ENCODE peak calls at places on chromosomes 16 and 17, in seven cellular contexts. One of them, this sample, is unnamed.

GRCh38 chr17:13024033-13024432 is 6.2 kb upstream of the ELAC2 start:
- DNase-seq in ovary: no peak
- DNase-seq in astrocyte of the spinal cord: no peak
- DNase-seq in stomach: no peak
- DNase-seq in mucosa of descending colon: no peak
- DNase-seq in astrocyte: no peak
- DNase-seq in HCT116: no peak
- DNase-seq in this sample: no peak

GRCh38 chr16:16136588-16136987 is 86.7 kb downstream of the ABCC6 start:
- DNase-seq in astrocyte of the spinal cord: no peak
- DNase-seq in stomach: no peak
- DNase-seq in HCT116: no peak
- DNase-seq in ovary: no peak
- DNase-seq in astrocyte: no peak
- DNase-seq in mucosa of descending colon: no peak
- DNase-seq in this sample: no peak

GRCh38 chr16:88285514-88285822 is 97.3 kb upstream of the ZNF469 start:
- DNase-seq in ovary: no peak
- DNase-seq in astrocyte of the spinal cord: no peak
- DNase-seq in HCT116: no peak
- DNase-seq in astrocyte: no peak
- DNase-seq in stomach: no peak
- DNase-seq in mucosa of descending colon: peak; percentile 34
- DNase-seq in this sample: no peak

GRCh38 chr17:6474376-6474775 is 30.1 kb downstream of the PIMREG start:
- DNase-seq in astrocyte: no peak
- DNase-seq in ovary: no peak
- DNase-seq in mucosa of descending colon: peak; percentile 31
- DNase-seq in astrocyte of the spinal cord: no peak
- DNase-seq in HCT116: no peak
- DNase-seq in stomach: no peak
- DNase-seq in this sample: no peak

GRCh38 chr16:12010388-12011251 is 34.1 kb downstream of the SNX29 start:
- DNase-seq in HCT116: no peak
- DNase-seq in mucosa of descending colon: no peak
- DNase-seq in ovary: no peak
- DNase-seq in astrocyte of the spinal cord: no peak
- DNase-seq in stomach: no peak
- DNase-seq in astrocyte: no peak
- DNase-seq in this sample: no peak

GRCh38 chr17:41415833-41416335 is 8.5 kb downstream of the KRT37 start:
- DNase-seq in stomach: no peak
- DNase-seq in ovary: peak; percentile 85
- DNase-seq in mucosa of descending colon: no peak
- DNase-seq in HCT116: no peak
- DNase-seq in astrocyte of the spinal cord: peak; percentile 44
- DNase-seq in astrocyte: peak; percentile 72
- DNase-seq in this sample: no peak

GRCh38 chr16:19604911-19605310 is 49.4 kb downstream of the VPS35L start:
- DNase-seq in astrocyte of the spinal cord: no peak
- DNase-seq in stomach: no peak
- DNase-seq in mucosa of descending colon: no peak
- DNase-seq in astrocyte: no peak
- DNase-seq in ovary: no peak
- DNase-seq in HCT116: no peak
- DNase-seq in this sample: no peak

GRCh38 chr16:66369055-66369592 is 2.6 kb downstream of the CDH5 start:
- DNase-seq in mucosa of descending colon: no peak
- DNase-seq in astrocyte of the spinal cord: no peak
- DNase-seq in stomach: no peak
- DNase-seq in HCT116: no peak
- DNase-seq in ovary: no peak
- DNase-seq in astrocyte: no peak
- DNase-seq in this sample: no peak

GRCh38 chr17:78396436-78397335 is 18.2 kb downstream of the PGS1 start:
- DNase-seq in mucosa of descending colon: no peak
- DNase-seq in astrocyte of the spinal cord: no peak
- DNase-seq in ovary: no peak
- DNase-seq in stomach: peak; percentile 64
- DNase-seq in HCT116: no peak
- DNase-seq in astrocyte: no peak
- DNase-seq in this sample: peak; percentile 85

GRCh38 chr17:65057520-65058075 is 1.1 kb upstream of the GNA13 start:
- DNase-seq in astrocyte: no peak
- DNase-seq in stomach: peak; percentile 25
- DNase-seq in ovary: peak; percentile 23
- DNase-seq in astrocyte of the spinal cord: no peak
- DNase-seq in HCT116: no peak
- DNase-seq in mucosa of descending colon: peak; percentile 62
- DNase-seq in this sample: no peak

GRCh38 chr16:87052506-87052905 is 264.7 kb downstream of the C16orf95 start:
- DNase-seq in astrocyte of the spinal cord: no peak
- DNase-seq in stomach: no peak
- DNase-seq in ovary: no peak
- DNase-seq in HCT116: no peak
- DNase-seq in astrocyte: peak; percentile 68
- DNase-seq in mucosa of descending colon: no peak
- DNase-seq in this sample: peak; percentile 11

GRCh38 chr17:57629470-57629869 is 115.6 kb downstream of the CCDC182 start:
- DNase-seq in ovary: no peak
- DNase-seq in astrocyte: no peak
- DNase-seq in mucosa of descending colon: no peak
- DNase-seq in stomach: no peak
- DNase-seq in astrocyte of the spinal cord: no peak
- DNase-seq in HCT116: no peak
- DNase-seq in this sample: no peak

GRCh38 chr17:39666601-39667261 is 1.5 kb upstream of the PNMT start:
- DNase-seq in ovary: no peak
- DNase-seq in astrocyte: no peak
- DNase-seq in mucosa of descending colon: no peak
- DNase-seq in HCT116: no peak
- DNase-seq in stomach: no peak
- DNase-seq in astrocyte of the spinal cord: no peak
- DNase-seq in this sample: no peak

GRCh38 chr17:15462962-15463361 is 4.5 kb downstream of the CDRT4 start:
- DNase-seq in ovary: peak; percentile 51
- DNase-seq in mucosa of descending colon: no peak
- DNase-seq in astrocyte: peak; percentile 80
- DNase-seq in HCT116: no peak
- DNase-seq in astrocyte of the spinal cord: no peak
- DNase-seq in stomach: no peak
- DNase-seq in this sample: no peak

GRCh38 chr17:64005734-64006167 is 7.6 kb downstream of the PRR29 start:
- DNase-seq in stomach: peak; percentile 64
- DNase-seq in astrocyte of the spinal cord: no peak
- DNase-seq in HCT116: no peak
- DNase-seq in astrocyte: no peak
- DNase-seq in mucosa of descending colon: no peak
- DNase-seq in ovary: no peak
- DNase-seq in this sample: peak; percentile 8

GRCh38 chr17:44191389-44191788 is 4.6 kb downstream of the TMUB2 start:
- DNase-seq in astrocyte: no peak
- DNase-seq in stomach: no peak
- DNase-seq in astrocyte of the spinal cord: no peak
- DNase-seq in HCT116: no peak
- DNase-seq in mucosa of descending colon: no peak
- DNase-seq in ovary: no peak
- DNase-seq in this sample: no peak

DNA sequence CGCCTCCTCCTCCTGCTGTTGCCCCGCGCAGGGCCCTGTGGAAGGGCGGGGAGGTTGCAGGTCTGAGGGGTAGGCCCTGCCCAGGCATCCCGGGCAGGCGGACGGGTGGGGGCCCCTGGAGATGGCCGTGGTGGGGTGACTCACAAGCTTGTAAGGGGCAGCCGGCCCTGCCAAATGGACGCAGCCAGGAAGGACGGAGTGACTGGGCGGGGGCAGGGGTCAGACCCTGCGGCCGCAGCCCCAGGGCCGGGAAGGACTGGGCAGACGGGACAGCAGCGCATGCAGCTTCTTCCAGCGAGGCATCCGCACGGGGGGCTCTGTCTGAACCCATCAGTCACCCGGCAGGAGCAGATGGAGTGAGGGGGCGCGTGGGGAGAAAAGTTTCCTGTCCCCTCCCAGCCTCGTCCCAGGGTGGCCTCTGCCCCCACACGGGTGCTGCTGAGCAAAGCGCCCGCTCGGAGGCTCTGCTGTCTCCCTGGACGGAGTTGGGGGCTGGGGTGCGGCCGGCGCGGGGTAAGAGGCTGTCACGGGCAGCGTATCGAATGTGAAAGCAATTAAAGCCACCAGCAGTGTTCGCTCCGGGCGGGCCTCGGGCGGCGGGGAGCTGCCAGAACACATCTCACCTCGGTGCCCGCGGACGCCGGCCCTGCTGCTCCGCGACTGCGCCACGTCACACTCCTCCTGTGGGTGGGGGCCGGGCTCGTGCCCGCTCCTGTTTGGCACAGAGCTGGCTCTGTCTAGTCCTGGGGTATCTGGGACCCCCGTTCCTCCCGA is 5.4 kb upstream of the PRR35 start:
- DNase-seq in stomach: no peak
- DNase-seq in mucosa of descending colon: no peak
- DNase-seq in HCT116: no peak
- DNase-seq in astrocyte of the spinal cord: peak; percentile 64
- DNase-seq in astrocyte: peak; percentile 52
- DNase-seq in ovary: no peak
- DNase-seq in this sample: no peak
- H3K4me3 ChIP-seq in stomach: no peak overlapping the region
- H3K4me3 ChIP-seq in mucosa of descending colon: no peak overlapping the region
- H3K4me3 ChIP-seq in HCT116: no peak overlapping the region
- H3K4me3 ChIP-seq in astrocyte of the spinal cord: no peak overlapping the region
- H3K4me3 ChIP-seq in astrocyte: no peak overlapping the region
- H3K4me3 ChIP-seq in ovary: no peak overlapping the region
- H3K4me3 ChIP-seq in this sample: no peak overlapping the region

DNA sequence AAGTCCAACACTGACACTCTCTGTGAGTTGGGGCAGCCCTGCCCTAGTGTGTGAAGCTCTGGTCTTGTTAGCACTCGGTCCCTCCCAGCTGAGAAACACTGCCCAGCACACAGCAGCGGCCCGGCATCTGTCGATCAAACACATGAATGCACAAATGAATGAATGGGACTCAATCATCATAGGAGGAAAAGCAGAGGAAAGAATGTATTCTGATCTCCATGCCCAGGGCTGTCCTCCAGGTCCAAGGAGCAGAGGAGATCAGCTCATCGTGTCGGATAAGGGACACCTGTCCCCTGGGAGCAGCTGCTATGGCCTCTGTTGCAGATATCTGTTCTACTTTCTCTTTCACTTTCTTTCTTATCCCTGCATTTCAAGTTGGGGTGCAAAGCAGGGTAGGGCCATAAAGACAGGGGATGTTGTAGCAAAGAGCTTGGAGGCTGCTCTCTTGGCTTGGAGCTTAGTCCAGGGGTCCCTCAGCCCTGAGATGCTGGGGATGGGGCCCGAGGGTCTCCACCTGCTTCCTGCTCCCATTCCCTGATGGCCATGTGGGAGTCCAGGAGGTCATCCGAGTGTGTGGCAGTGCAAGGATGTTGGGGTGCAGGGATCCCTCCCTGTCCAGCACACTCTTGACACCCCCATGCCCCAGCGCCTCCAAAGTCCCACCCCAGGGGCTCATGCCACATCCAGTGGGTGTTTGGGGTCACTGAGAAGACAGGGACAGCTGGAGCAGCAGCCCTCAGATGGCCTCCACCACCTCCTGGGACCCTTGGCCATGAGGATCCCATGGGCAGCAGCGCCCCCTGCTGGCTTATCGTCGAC is 88.2 kb downstream of the IRF8 start:
- DNase-seq in stomach: no peak
- DNase-seq in HCT116: no peak
- DNase-seq in astrocyte: no peak
- DNase-seq in ovary: no peak
- DNase-seq in astrocyte of the spinal cord: no peak
- DNase-seq in mucosa of descending colon: no peak
- DNase-seq in this sample: no peak
- TF ChIP-seq CTCF in stomach: peak; percentile 42
- TF ChIP-seq CTCF in HCT116: peak; percentile 85
- TF ChIP-seq CTCF in astrocyte: no peak
- TF ChIP-seq CTCF in ovary: no peak
- TF ChIP-seq CTCF in astrocyte of the spinal cord: peak; percentile 21
- TF ChIP-seq CTCF in mucosa of descending colon: no peak
- TF ChIP-seq CTCF in this sample: peak; percentile 37

GRCh38 chr16:30927789-30928378 is 4.5 kb downstream of the FBXL19 start:
- DNase-seq in ovary: peak; percentile 53
- DNase-seq in HCT116: peak; percentile 61
- DNase-seq in mucosa of descending colon: no peak
- DNase-seq in astrocyte of the spinal cord: peak; percentile 42
- DNase-seq in astrocyte: peak; percentile 14
- DNase-seq in stomach: no peak
- DNase-seq in this sample: no peak

GRCh38 chr16:30928390-30928789 is 5.0 kb downstream of the FBXL19 start:
- DNase-seq in astrocyte: no peak
- DNase-seq in stomach: no peak
- DNase-seq in mucosa of descending colon: no peak
- DNase-seq in HCT116: no peak
- DNase-seq in ovary: no peak
- DNase-seq in astrocyte of the spinal cord: no peak
- DNase-seq in this sample: no peak

GRCh38 chr16:30931068-30931655 is 7.8 kb downstream of the FBXL19 start:
- DNase-seq in astrocyte of the spinal cord: no peak
- DNase-seq in astrocyte: no peak
- DNase-seq in ovary: no peak
- DNase-seq in mucosa of descending colon: no peak
- DNase-seq in HCT116: no peak
- DNase-seq in stomach: no peak
- DNase-seq in this sample: no peak

GRCh38 chr16:30930160-30930571 is 6.8 kb downstream of the FBXL19 start:
- DNase-seq in HCT116: no peak
- DNase-seq in ovary: no peak
- DNase-seq in astrocyte: no peak
- DNase-seq in mucosa of descending colon: no peak
- DNase-seq in stomach: no peak
- DNase-seq in astrocyte of the spinal cord: no peak
- DNase-seq in this sample: no peak

GRCh38 chr16:30929167-30929566 is 5.8 kb downstream of the FBXL19 start:
- DNase-seq in HCT116: no peak
- DNase-seq in mucosa of descending colon: no peak
- DNase-seq in astrocyte: no peak
- DNase-seq in astrocyte of the spinal cord: no peak
- DNase-seq in stomach: no peak
- DNase-seq in ovary: no peak
- DNase-seq in this sample: no peak
- H3K4me3 ChIP-seq in HCT116: no peak overlapping the region
- H3K4me3 ChIP-seq in mucosa of descending colon: no peak overlapping the region
- H3K4me3 ChIP-seq in astrocyte: no peak overlapping the region
- H3K4me3 ChIP-seq in astrocyte of the spinal cord: no peak overlapping the region
- H3K4me3 ChIP-seq in stomach: no peak overlapping the region
- H3K4me3 ChIP-seq in ovary: no peak overlapping the region
- H3K4me3 ChIP-seq in this sample: no peak overlapping the region

DNA sequence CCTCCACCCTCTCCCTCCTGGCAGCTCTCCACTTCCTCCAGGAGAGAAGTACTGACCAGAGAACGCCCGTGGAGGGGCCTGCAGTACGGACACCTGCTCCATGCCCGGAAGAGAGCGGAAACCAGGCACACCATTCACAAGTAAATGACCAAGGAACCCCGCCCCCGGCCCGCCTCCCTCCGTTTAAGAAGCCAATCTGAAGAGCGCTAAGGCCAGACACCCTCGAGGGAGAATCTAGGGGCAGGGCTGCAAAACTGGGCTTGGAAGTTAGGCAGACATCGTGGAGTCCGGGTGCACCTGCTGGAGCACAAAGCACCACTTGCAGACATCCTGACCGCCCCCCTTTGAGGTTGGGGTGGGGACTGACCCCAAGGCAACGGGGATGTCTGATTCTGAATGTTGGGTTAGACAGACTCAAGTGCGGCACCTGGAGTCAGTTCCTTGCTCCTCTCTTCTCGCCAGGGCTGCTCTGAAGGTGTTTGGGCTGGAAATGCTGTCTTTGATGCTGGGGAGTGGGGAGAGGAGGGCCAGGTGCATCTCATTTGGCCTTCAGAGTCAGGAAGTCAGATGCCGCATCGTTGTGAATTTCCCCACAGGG is 964 bp upstream of the FAAP100 start:
- DNase-seq in ovary: peak; percentile 56
- DNase-seq in astrocyte of the spinal cord: peak; percentile 83
- DNase-seq in mucosa of descending colon: peak; percentile 86
- DNase-seq in astrocyte: peak; percentile 67
- DNase-seq in HCT116: peak; percentile 80
- DNase-seq in stomach: peak; percentile 83
- DNase-seq in this sample: peak; percentile 66
- TF ChIP-seq CTCF in ovary: no peak
- TF ChIP-seq CTCF in astrocyte of the spinal cord: peak; percentile 9
- TF ChIP-seq CTCF in mucosa of descending colon: no peak
- TF ChIP-seq CTCF in astrocyte: no peak
- TF ChIP-seq CTCF in HCT116: peak; percentile 44
- TF ChIP-seq CTCF in stomach: no peak
- TF ChIP-seq CTCF in this sample: peak; percentile 15